ENCODE peak calls at places on chromosomes 7 and 10, in five cellular contexts. Y is CD4-positive, alpha-beta T cell; P is body of pancreas; B is IMR-90; W is adrenal gland. V is an unnamed sample.

GRCh38 chr10:43039629-43040481 is 37.0 kb upstream of the RET start:
- DNase-seq in Y (no peak), P (no peak), B (no peak), W (no peak), V (no peak)

GRCh38 chr7:145151651-145152050 is 315.8 kb upstream of the TPK1 start:
- DNase-seq in Y (no peak), P (no peak), B (no peak), W (no peak), V (no peak)

GRCh38 chr10:87661861-87662785 is 2.4 kb downstream of the PAPSS2 start:
- DNase-seq in Y (no peak), P (no peak), B (peak; percentile 43), W (no peak), V (no peak)

GRCh38 chr10:13961096-13961495 is 369.6 kb downstream of the FRMD4A start:
- DNase-seq in Y (no peak), P (no peak), B (peak; percentile 98), W (no peak), V (no peak)

GRCh38 chr7:79332091-79332490 is 121.4 kb downstream of the MAGI2 start:
- DNase-seq in Y (no peak), P (no peak), B (no peak), W (no peak), V (no peak)

GRCh38 chr10:52877453-52877852 is 104.9 kb upstream of the MBL2 start:
- DNase-seq in Y (no peak), P (no peak), B (no peak), W (no peak), V (no peak)

GRCh38 chr7:38781991-38782390 is 127.0 kb downstream of the VPS41 start:
- DNase-seq in Y (no peak), P (no peak), B (no peak), W (no peak), V (no peak)

GRCh38 chr7:71286924-71287323 is 155.0 kb downstream of the GALNT17 start:
- DNase-seq in Y (no peak), P (no peak), B (no peak), W (no peak), V (no peak)

GRCh38 chr7:101563198-101563901 is 65.7 kb downstream of the MYL10 start:
- DNase-seq in Y (no peak), P (no peak), B (no peak), W (no peak), V (no peak)

GRCh38 chr10:132248455-132249231 is 59.1 kb downstream of the STK32C start:
- DNase-seq in Y (peak; percentile 23), P (peak; percentile 80), B (no peak), W (peak; percentile 48), V (peak; percentile 94)

GRCh38 chr7:150381785-150382122 is 2.6 kb downstream of the ZNF775 start:
- DNase-seq in Y (no peak), P (no peak), B (no peak), W (no peak), V (no peak)

GRCh38 chr7:146115665-146116451 is 743 bp upstream of the CNTNAP2 start:
- DNase-seq in Y (no peak), P (peak; percentile 53), B (no peak), W (peak; percentile 37), V (peak; percentile 4)

GRCh38 chr7:47446871-47447466 is 134.9 kb downstream of the TNS3 start:
- DNase-seq in Y (no peak), P (no peak), B (no peak), W (peak; percentile 79), V (no peak)

GRCh38 chr7:16412535-16413247 is 8.6 kb downstream of the CRPPA start:
- DNase-seq in Y (no peak), P (no peak), B (no peak), W (no peak), V (no peak)

GRCh38 chr10:81873932-81874816 is 820 bp upstream of the NRG3 start:
- DNase-seq in Y (no peak), P (peak; percentile 81), B (no peak), W (peak; percentile 54), V (no peak)

GRCh38 chr10:74705361-74705980 is 120.9 kb upstream of the KAT6B start:
- DNase-seq in Y (no peak), P (no peak), B (no peak), W (no peak), V (no peak)

DNA sequence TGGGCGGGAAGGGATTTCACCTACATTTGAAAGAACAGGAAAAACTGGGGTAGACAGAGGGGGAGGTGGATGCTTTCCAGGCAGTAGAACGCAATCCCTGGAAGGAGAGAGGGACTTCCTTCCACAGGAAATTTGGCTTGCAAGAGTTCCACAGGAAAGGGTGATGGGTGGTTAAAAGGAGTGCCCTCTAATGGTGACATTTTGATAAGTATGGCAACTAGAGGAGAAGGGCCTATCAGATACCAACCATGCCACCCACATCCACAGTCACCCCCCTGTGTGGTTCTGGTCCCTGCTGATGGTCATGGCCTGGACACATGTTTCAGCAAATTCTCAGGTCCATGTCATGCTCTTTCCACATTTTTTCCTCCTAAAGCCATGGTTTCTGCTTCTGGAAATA is 27.1 kb upstream of the COL13A1 start:
- DNase-seq in Y (no peak), P (no peak), B (no peak), W (no peak), V (no peak)
- TF ChIP-seq CTCF in Y (no peak), P (no peak), B (no peak), W (no peak), V (no peak)

GRCh38 chr7:105320896-105321295 is 67.8 kb downstream of the SRPK2 start:
- DNase-seq in Y (no peak), P (no peak), B (no peak), W (no peak), V (no peak)
- H3K27ac ChIP-seq in Y (no peak overlapping the region), P (no peak overlapping the region), B (no peak overlapping the region), W (no peak overlapping the region), V (no peak overlapping the region)

GRCh38 chr7:64181586-64181985 is 25.4 kb upstream of the ZNF735 start:
- DNase-seq in Y (no peak), P (no peak), B (no peak), W (no peak), V (no peak)

GRCh38 chr7:64183827-64184372 is 23.1 kb upstream of the ZNF735 start:
- DNase-seq in Y (no peak), P (no peak), B (no peak), W (no peak), V (no peak)

GRCh38 chr7:64182036-64182790 is 24.8 kb upstream of the ZNF735 start:
- DNase-seq in Y (no peak), P (no peak), B (no peak), W (no peak), V (no peak)

GRCh38 chr7:64183126-64183742 is 23.8 kb upstream of the ZNF735 start:
- DNase-seq in Y (peak; percentile 37), P (peak; percentile 16), B (no peak), W (peak; percentile 22), V (no peak)

GRCh38 chr7:64180989-64181388 is 26.0 kb upstream of the ZNF735 start:
- DNase-seq in Y (no peak), P (no peak), B (no peak), W (no peak), V (no peak)
- TF ChIP-seq CTCF in Y (no peak), P (no peak), B (peak; percentile 11), W (no peak), V (no peak)

GRCh38 chr10:99944860-99945259 is 64.9 kb downstream of the DNMBP start:
- DNase-seq in Y (no peak), P (no peak), B (no peak), W (no peak), V (no peak)

GRCh38 chr10:99943908-99944307 is 65.8 kb downstream of the DNMBP start:
- DNase-seq in Y (no peak), P (no peak), B (no peak), W (no peak), V (no peak)

GRCh38 chr10:99941942-99942835 is 67.6 kb downstream of the DNMBP start:
- DNase-seq in Y (no peak), P (no peak), B (peak; percentile 78), W (no peak), V (no peak)

DNA sequence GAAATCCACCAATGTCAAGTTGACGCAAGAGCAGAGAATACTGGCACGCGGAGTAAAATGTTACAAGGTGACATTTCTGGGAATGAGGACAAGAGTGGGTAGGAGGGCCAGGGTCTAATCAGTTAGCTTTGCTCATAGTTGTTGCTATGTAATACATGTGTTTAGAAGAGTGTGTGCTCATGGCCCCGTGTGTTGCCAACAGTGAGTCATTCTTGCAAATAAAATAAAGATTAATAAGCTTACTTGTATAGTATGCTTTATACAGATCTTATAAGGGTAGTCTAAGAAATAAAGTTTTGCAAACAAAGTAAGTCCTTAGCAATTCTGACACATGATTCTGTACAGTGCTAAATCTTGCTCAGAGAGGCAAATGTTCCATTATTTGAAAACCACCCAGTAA is 64.5 kb downstream of the DNMBP start:
- DNase-seq in Y (no peak), P (peak; percentile 85), B (peak; percentile 93), W (peak; percentile 58), V (peak; percentile 59)
- H3K27ac ChIP-seq in Y (no peak overlapping the region), P (peak overlapping the region; percentile 82), B (no peak overlapping the region), W (no peak overlapping the region), V (no peak overlapping the region)

DNA sequence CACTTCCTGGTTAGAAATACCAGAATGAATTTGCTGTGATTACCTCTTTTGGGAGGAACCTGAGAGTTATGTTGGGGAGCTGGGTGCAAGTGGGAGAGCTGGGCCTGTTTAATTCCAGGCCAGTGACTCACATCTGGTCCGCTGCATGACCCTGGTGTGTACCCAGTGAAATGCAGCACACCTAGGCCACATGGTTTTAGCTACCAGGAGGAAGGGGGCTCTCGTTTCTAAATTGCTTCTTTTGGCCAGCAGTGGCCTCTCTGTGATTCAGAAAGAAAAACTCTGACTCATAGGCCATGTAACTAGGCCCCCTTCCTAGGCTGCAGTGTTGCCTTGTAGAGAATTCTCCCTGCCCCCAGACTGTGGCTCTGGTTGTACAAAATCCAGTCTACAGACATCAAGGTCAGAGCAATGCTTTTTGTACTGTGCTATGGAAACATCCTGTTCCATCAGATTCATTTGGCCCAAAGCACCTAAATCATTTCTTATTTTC is 6.7 kb downstream of the AGFG2 start:
- DNase-seq in Y (no peak), P (peak; percentile 66), B (peak; percentile 86), W (peak; percentile 87), V (peak; percentile 96)
- TF ChIP-seq CTCF in Y (no peak), P (no peak), B (peak; percentile 18), W (peak; percentile 26), V (no peak)